ENCODE peak calls at places on chromosomes 2 and 18, in six cellular contexts. One of them, this sample, is unnamed.

GRCh38 chr2:38765149-38765548 is 12.9 kb upstream of the GEMIN6 start:
- DNase-seq in GM12865: no peak
- DNase-seq in activated T-helper 1 cell treated with anti-CD3 and anti-CD28 coated beads, Interleukin-2, amount 50 U/mL, for 16 hours: no peak
- DNase-seq in NCI-H1105 treated with DMSO at 0.1 percent for 48 hours: no peak
- DNase-seq in iris pigment epithelial cell: peak; percentile 84
- DNase-seq in epithelial cell of esophagus: peak; percentile 74
- DNase-seq in this sample: no peak

GRCh38 chr2:207599641-207600040 is 25.6 kb downstream of the METTL21A start:
- DNase-seq in GM12865: no peak
- DNase-seq in activated T-helper 1 cell treated with anti-CD3 and anti-CD28 coated beads, Interleukin-2, amount 50 U/mL, for 16 hours: no peak
- DNase-seq in NCI-H1105 treated with DMSO at 0.1 percent for 48 hours: no peak
- DNase-seq in iris pigment epithelial cell: no peak
- DNase-seq in epithelial cell of esophagus: no peak
- DNase-seq in this sample: no peak

GRCh38 chr2:148568597-148568996 is 76.0 kb upstream of the EPC2 start:
- DNase-seq in GM12865: no peak
- DNase-seq in activated T-helper 1 cell treated with anti-CD3 and anti-CD28 coated beads, Interleukin-2, amount 50 U/mL, for 16 hours: no peak
- DNase-seq in NCI-H1105 treated with DMSO at 0.1 percent for 48 hours: no peak
- DNase-seq in iris pigment epithelial cell: no peak
- DNase-seq in epithelial cell of esophagus: no peak
- DNase-seq in this sample: no peak

GRCh38 chr18:63216497-63216896 is 103.1 kb downstream of the BCL2 start:
- DNase-seq in GM12865: no peak
- DNase-seq in activated T-helper 1 cell treated with anti-CD3 and anti-CD28 coated beads, Interleukin-2, amount 50 U/mL, for 16 hours: no peak
- DNase-seq in NCI-H1105 treated with DMSO at 0.1 percent for 48 hours: no peak
- DNase-seq in iris pigment epithelial cell: no peak
- DNase-seq in epithelial cell of esophagus: no peak
- DNase-seq in this sample: no peak

GRCh38 chr18:78722391-78722790 is 257.2 kb upstream of the SALL3 start:
- DNase-seq in GM12865: no peak
- DNase-seq in activated T-helper 1 cell treated with anti-CD3 and anti-CD28 coated beads, Interleukin-2, amount 50 U/mL, for 16 hours: no peak
- DNase-seq in NCI-H1105 treated with DMSO at 0.1 percent for 48 hours: no peak
- DNase-seq in iris pigment epithelial cell: no peak
- DNase-seq in epithelial cell of esophagus: no peak
- DNase-seq in this sample: no peak

GRCh38 chr18:32368170-32368569 is 102.5 kb downstream of the GAREM1 start:
- DNase-seq in GM12865: no peak
- DNase-seq in activated T-helper 1 cell treated with anti-CD3 and anti-CD28 coated beads, Interleukin-2, amount 50 U/mL, for 16 hours: no peak
- DNase-seq in NCI-H1105 treated with DMSO at 0.1 percent for 48 hours: no peak
- DNase-seq in iris pigment epithelial cell: no peak
- DNase-seq in epithelial cell of esophagus: peak; percentile 76
- DNase-seq in this sample: no peak

GRCh38 chr2:100840519-100840918 is 20.6 kb downstream of the NPAS2 start:
- DNase-seq in GM12865: no peak
- DNase-seq in activated T-helper 1 cell treated with anti-CD3 and anti-CD28 coated beads, Interleukin-2, amount 50 U/mL, for 16 hours: no peak
- DNase-seq in NCI-H1105 treated with DMSO at 0.1 percent for 48 hours: no peak
- DNase-seq in iris pigment epithelial cell: peak; percentile 38
- DNase-seq in epithelial cell of esophagus: no peak
- DNase-seq in this sample: no peak

GRCh38 chr18:37334494-37335125 is 231.0 kb downstream of the CELF4 start:
- DNase-seq in GM12865: no peak
- DNase-seq in activated T-helper 1 cell treated with anti-CD3 and anti-CD28 coated beads, Interleukin-2, amount 50 U/mL, for 16 hours: no peak
- DNase-seq in NCI-H1105 treated with DMSO at 0.1 percent for 48 hours: no peak
- DNase-seq in iris pigment epithelial cell: peak; percentile 50
- DNase-seq in epithelial cell of esophagus: peak; percentile 4
- DNase-seq in this sample: no peak

GRCh38 chr2:54259413-54260240 is 3.6 kb upstream of the TSPYL6 start:
- DNase-seq in GM12865: peak; percentile 69
- DNase-seq in activated T-helper 1 cell treated with anti-CD3 and anti-CD28 coated beads, Interleukin-2, amount 50 U/mL, for 16 hours: no peak
- DNase-seq in NCI-H1105 treated with DMSO at 0.1 percent for 48 hours: no peak
- DNase-seq in iris pigment epithelial cell: no peak
- DNase-seq in epithelial cell of esophagus: no peak
- DNase-seq in this sample: no peak

GRCh38 chr2:197327073-197327775 is 16.6 kb upstream of the ANKRD44 start:
- DNase-seq in GM12865: no peak
- DNase-seq in activated T-helper 1 cell treated with anti-CD3 and anti-CD28 coated beads, Interleukin-2, amount 50 U/mL, for 16 hours: no peak
- DNase-seq in NCI-H1105 treated with DMSO at 0.1 percent for 48 hours: no peak
- DNase-seq in iris pigment epithelial cell: no peak
- DNase-seq in epithelial cell of esophagus: no peak
- DNase-seq in this sample: no peak

GRCh38 chr2:190912731-190913130 is 32.1 kb downstream of the GLS start:
- DNase-seq in GM12865: no peak
- DNase-seq in activated T-helper 1 cell treated with anti-CD3 and anti-CD28 coated beads, Interleukin-2, amount 50 U/mL, for 16 hours: no peak
- DNase-seq in NCI-H1105 treated with DMSO at 0.1 percent for 48 hours: no peak
- DNase-seq in iris pigment epithelial cell: peak; percentile 67
- DNase-seq in epithelial cell of esophagus: no peak
- DNase-seq in this sample: no peak

GRCh38 chr2:185147361-185147760 is 549.0 kb downstream of the ZNF804A start:
- DNase-seq in GM12865: no peak
- DNase-seq in activated T-helper 1 cell treated with anti-CD3 and anti-CD28 coated beads, Interleukin-2, amount 50 U/mL, for 16 hours: no peak
- DNase-seq in NCI-H1105 treated with DMSO at 0.1 percent for 48 hours: no peak
- DNase-seq in iris pigment epithelial cell: no peak
- DNase-seq in epithelial cell of esophagus: no peak
- DNase-seq in this sample: no peak

GRCh38 chr18:58473071-58473470 is 155.8 kb downstream of the ALPK2 start:
- DNase-seq in GM12865: no peak
- DNase-seq in activated T-helper 1 cell treated with anti-CD3 and anti-CD28 coated beads, Interleukin-2, amount 50 U/mL, for 16 hours: no peak
- DNase-seq in NCI-H1105 treated with DMSO at 0.1 percent for 48 hours: no peak
- DNase-seq in iris pigment epithelial cell: no peak
- DNase-seq in epithelial cell of esophagus: peak; percentile 88
- DNase-seq in this sample: no peak

GRCh38 chr2:174553811-174554493 is 43.7 kb downstream of the WIPF1 start:
- DNase-seq in GM12865: peak; percentile 50
- DNase-seq in activated T-helper 1 cell treated with anti-CD3 and anti-CD28 coated beads, Interleukin-2, amount 50 U/mL, for 16 hours: no peak
- DNase-seq in NCI-H1105 treated with DMSO at 0.1 percent for 48 hours: no peak
- DNase-seq in iris pigment epithelial cell: no peak
- DNase-seq in epithelial cell of esophagus: no peak
- DNase-seq in this sample: no peak

GRCh38 chr2:127637725-127638252 is 8.2 kb upstream of the GPR17 start:
- DNase-seq in GM12865: no peak
- DNase-seq in activated T-helper 1 cell treated with anti-CD3 and anti-CD28 coated beads, Interleukin-2, amount 50 U/mL, for 16 hours: no peak
- DNase-seq in NCI-H1105 treated with DMSO at 0.1 percent for 48 hours: no peak
- DNase-seq in iris pigment epithelial cell: peak; percentile 52
- DNase-seq in epithelial cell of esophagus: peak; percentile 75
- DNase-seq in this sample: no peak

GRCh38 chr2:120847700-120848321 is 112.1 kb downstream of the GLI2 start:
- DNase-seq in GM12865: no peak
- DNase-seq in activated T-helper 1 cell treated with anti-CD3 and anti-CD28 coated beads, Interleukin-2, amount 50 U/mL, for 16 hours: no peak
- DNase-seq in NCI-H1105 treated with DMSO at 0.1 percent for 48 hours: no peak
- DNase-seq in iris pigment epithelial cell: no peak
- DNase-seq in epithelial cell of esophagus: peak; percentile 84
- DNase-seq in this sample: no peak

GRCh38 chr18:48777737-48778111 is 173.0 kb downstream of the SMAD7 start:
- DNase-seq in GM12865: peak; percentile 68
- DNase-seq in activated T-helper 1 cell treated with anti-CD3 and anti-CD28 coated beads, Interleukin-2, amount 50 U/mL, for 16 hours: no peak
- DNase-seq in NCI-H1105 treated with DMSO at 0.1 percent for 48 hours: no peak
- DNase-seq in iris pigment epithelial cell: no peak
- DNase-seq in epithelial cell of esophagus: peak; percentile 21
- DNase-seq in this sample: no peak

GRCh38 chr2:236748801-236749200 is 179.2 kb downstream of the ACKR3 start:
- DNase-seq in GM12865: no peak
- DNase-seq in activated T-helper 1 cell treated with anti-CD3 and anti-CD28 coated beads, Interleukin-2, amount 50 U/mL, for 16 hours: no peak
- DNase-seq in NCI-H1105 treated with DMSO at 0.1 percent for 48 hours: no peak
- DNase-seq in iris pigment epithelial cell: no peak
- DNase-seq in epithelial cell of esophagus: no peak
- DNase-seq in this sample: no peak

GRCh38 chr2:224892574-224893204 is 149.6 kb downstream of the DOCK10 start:
- DNase-seq in GM12865: no peak
- DNase-seq in activated T-helper 1 cell treated with anti-CD3 and anti-CD28 coated beads, Interleukin-2, amount 50 U/mL, for 16 hours: no peak
- DNase-seq in NCI-H1105 treated with DMSO at 0.1 percent for 48 hours: no peak
- DNase-seq in iris pigment epithelial cell: no peak
- DNase-seq in epithelial cell of esophagus: no peak
- DNase-seq in this sample: no peak

GRCh38 chr2:71849603-71850305 is 297.9 kb downstream of the CYP26B1 start:
- DNase-seq in GM12865: no peak
- DNase-seq in activated T-helper 1 cell treated with anti-CD3 and anti-CD28 coated beads, Interleukin-2, amount 50 U/mL, for 16 hours: no peak
- DNase-seq in NCI-H1105 treated with DMSO at 0.1 percent for 48 hours: no peak
- DNase-seq in iris pigment epithelial cell: no peak
- DNase-seq in epithelial cell of esophagus: no peak
- DNase-seq in this sample: no peak

GRCh38 chr2:192195548-192196418 is 1.1 kb upstream of the TMEFF2 start:
- DNase-seq in GM12865: no peak
- DNase-seq in activated T-helper 1 cell treated with anti-CD3 and anti-CD28 coated beads, Interleukin-2, amount 50 U/mL, for 16 hours: no peak
- DNase-seq in NCI-H1105 treated with DMSO at 0.1 percent for 48 hours: peak; percentile 22
- DNase-seq in iris pigment epithelial cell: peak; percentile 24
- DNase-seq in epithelial cell of esophagus: peak; percentile 21
- DNase-seq in this sample: no peak

GRCh38 chr18:61569176-61569892 is 236.1 kb downstream of the CDH20 start:
- DNase-seq in GM12865: no peak
- DNase-seq in activated T-helper 1 cell treated with anti-CD3 and anti-CD28 coated beads, Interleukin-2, amount 50 U/mL, for 16 hours: no peak
- DNase-seq in NCI-H1105 treated with DMSO at 0.1 percent for 48 hours: no peak
- DNase-seq in iris pigment epithelial cell: peak; percentile 92
- DNase-seq in epithelial cell of esophagus: peak; percentile 89
- DNase-seq in this sample: no peak

GRCh38 chr2:17614174-17614573 is 73.7 kb downstream of the VSNL1 start:
- DNase-seq in GM12865: no peak
- DNase-seq in activated T-helper 1 cell treated with anti-CD3 and anti-CD28 coated beads, Interleukin-2, amount 50 U/mL, for 16 hours: no peak
- DNase-seq in NCI-H1105 treated with DMSO at 0.1 percent for 48 hours: no peak
- DNase-seq in iris pigment epithelial cell: no peak
- DNase-seq in epithelial cell of esophagus: no peak
- DNase-seq in this sample: no peak

GRCh38 chr18:72107647-72108046 is 436.5 kb downstream of the CBLN2 start:
- DNase-seq in GM12865: no peak
- DNase-seq in activated T-helper 1 cell treated with anti-CD3 and anti-CD28 coated beads, Interleukin-2, amount 50 U/mL, for 16 hours: no peak
- DNase-seq in NCI-H1105 treated with DMSO at 0.1 percent for 48 hours: no peak
- DNase-seq in iris pigment epithelial cell: peak; percentile 7
- DNase-seq in epithelial cell of esophagus: peak; percentile 44
- DNase-seq in this sample: no peak

GRCh38 chr2:236581546-236581945 is 11.9 kb downstream of the ACKR3 start:
- DNase-seq in GM12865: no peak
- DNase-seq in activated T-helper 1 cell treated with anti-CD3 and anti-CD28 coated beads, Interleukin-2, amount 50 U/mL, for 16 hours: no peak
- DNase-seq in NCI-H1105 treated with DMSO at 0.1 percent for 48 hours: no peak
- DNase-seq in iris pigment epithelial cell: no peak
- DNase-seq in epithelial cell of esophagus: no peak
- DNase-seq in this sample: no peak

GRCh38 chr2:171531291-171531690 is 9.0 kb downstream of the CYBRD1 start:
- DNase-seq in GM12865: no peak
- DNase-seq in activated T-helper 1 cell treated with anti-CD3 and anti-CD28 coated beads, Interleukin-2, amount 50 U/mL, for 16 hours: no peak
- DNase-seq in NCI-H1105 treated with DMSO at 0.1 percent for 48 hours: no peak
- DNase-seq in iris pigment epithelial cell: peak; percentile 90
- DNase-seq in epithelial cell of esophagus: peak; percentile 22
- DNase-seq in this sample: no peak

GRCh38 chr2:209146682-209147320 is 277.0 kb upstream of the MAP2 start:
- DNase-seq in GM12865: no peak
- DNase-seq in activated T-helper 1 cell treated with anti-CD3 and anti-CD28 coated beads, Interleukin-2, amount 50 U/mL, for 16 hours: no peak
- DNase-seq in NCI-H1105 treated with DMSO at 0.1 percent for 48 hours: no peak
- DNase-seq in iris pigment epithelial cell: no peak
- DNase-seq in epithelial cell of esophagus: no peak
- DNase-seq in this sample: no peak

GRCh38 chr2:17058772-17059402 is 393.3 kb upstream of the CYRIA start:
- DNase-seq in GM12865: no peak
- DNase-seq in activated T-helper 1 cell treated with anti-CD3 and anti-CD28 coated beads, Interleukin-2, amount 50 U/mL, for 16 hours: no peak
- DNase-seq in NCI-H1105 treated with DMSO at 0.1 percent for 48 hours: no peak
- DNase-seq in iris pigment epithelial cell: no peak
- DNase-seq in epithelial cell of esophagus: peak; percentile 37
- DNase-seq in this sample: no peak

GRCh38 chr2:37283207-37283606 is 41.4 kb downstream of the PRKD3 start:
- DNase-seq in GM12865: no peak
- DNase-seq in activated T-helper 1 cell treated with anti-CD3 and anti-CD28 coated beads, Interleukin-2, amount 50 U/mL, for 16 hours: no peak
- DNase-seq in NCI-H1105 treated with DMSO at 0.1 percent for 48 hours: no peak
- DNase-seq in iris pigment epithelial cell: peak; percentile 93
- DNase-seq in epithelial cell of esophagus: peak; percentile 69
- DNase-seq in this sample: no peak

GRCh38 chr2:196990092-196990491 is 63.6 kb upstream of the PGAP1 start:
- DNase-seq in GM12865: no peak
- DNase-seq in activated T-helper 1 cell treated with anti-CD3 and anti-CD28 coated beads, Interleukin-2, amount 50 U/mL, for 16 hours: no peak
- DNase-seq in NCI-H1105 treated with DMSO at 0.1 percent for 48 hours: no peak
- DNase-seq in iris pigment epithelial cell: no peak
- DNase-seq in epithelial cell of esophagus: no peak
- DNase-seq in this sample: no peak

GRCh38 chr2:236498369-236498768 is 71.3 kb upstream of the ACKR3 start:
- DNase-seq in GM12865: no peak
- DNase-seq in activated T-helper 1 cell treated with anti-CD3 and anti-CD28 coated beads, Interleukin-2, amount 50 U/mL, for 16 hours: no peak
- DNase-seq in NCI-H1105 treated with DMSO at 0.1 percent for 48 hours: no peak
- DNase-seq in iris pigment epithelial cell: peak; percentile 51
- DNase-seq in epithelial cell of esophagus: no peak
- DNase-seq in this sample: no peak